ENCODE peak calls at places on chromosomes 13 and 19, in four cellular contexts. O is body of pancreas, H is endothelial cell, A is uterus. C is an unnamed sample.

GRCh38 chr19:7673995-7674667 is 2.8 kb upstream of the MCEMP1 start:
- DNase-seq in O (peak), H (no peak), A (peak), C (peak)

GRCh38 chr13:29713841-29714240 is 118.4 kb upstream of the SLC7A1 start:
- DNase-seq in O (no peak), H (no peak), A (no peak), C (no peak)

GRCh38 chr19:9721861-9722260 is 46.7 kb downstream of the ZNF846 start:
- DNase-seq in O (no peak), H (no peak), A (no peak), C (no peak)

GRCh38 chr13:39370554-39370953 is 232.4 kb downstream of the LHFPL6 start:
- DNase-seq in O (no peak), H (no peak), A (peak), C (no peak)

GRCh38 chr19:13884726-13885591 is 8.0 kb downstream of the NANOS3 start:
- DNase-seq in O (peak), H (no peak), A (no peak), C (no peak)

GRCh38 chr19:3725640-3726310 is 17.6 kb downstream of the TJP3 start:
- DNase-seq in O (peak), H (no peak), A (no peak), C (peak)

GRCh38 chr13:28609936-28610335 is 49.0 kb upstream of the POMP start:
- DNase-seq in O (no peak), H (no peak), A (no peak), C (no peak)

GRCh38 chr19:13102666-13103584 is at the start of gene LYL1:
- DNase-seq in O (peak), H (peak), A (peak), C (peak)

GRCh38 chr13:33212396-33212795 is 73.2 kb downstream of the STARD13 start:
- DNase-seq in O (no peak), H (no peak), A (no peak), C (no peak)

GRCh38 chr13:23876265-23876664 is 12.9 kb downstream of the MIPEP start:
- DNase-seq in O (peak), H (no peak), A (no peak), C (no peak)